ENCODE peak calls at places on chromosomes 5 and 9, in eight cellular contexts. One of them, this sample, is unnamed.

GRCh38 chr5:135008556-135008955 is 25.5 kb downstream of the PITX1 start:
- DNase-seq in GM23338: no peak
- DNase-seq in stimulated activated CD4-positive, alpha-beta T cell treated with anti-CD3 and anti-CD28 coated beads, Interleukin-15, amount 100 ng/mL, for 24 hours: no peak
- DNase-seq in GM23248: no peak
- DNase-seq in activated naive CD4-positive, alpha-beta T cell treated with anti-CD3 and anti-CD28 coated beads, Interleukin-2, amount 50 U/mL, for 16 hours: no peak
- DNase-seq in HEK293T: no peak
- DNase-seq in PC-3: no peak
- DNase-seq in stomach: no peak
- DNase-seq in this sample: no peak

GRCh38 chr5:179162351-179163235 is 102.4 kb downstream of the ZNF354C start:
- DNase-seq in stomach: no peak
- DNase-seq in HEK293T: no peak
- DNase-seq in GM23338: no peak
- DNase-seq in stimulated activated CD4-positive, alpha-beta T cell treated with anti-CD3 and anti-CD28 coated beads, Interleukin-15, amount 100 ng/mL, for 24 hours: no peak
- DNase-seq in GM23248: no peak
- DNase-seq in activated naive CD4-positive, alpha-beta T cell treated with anti-CD3 and anti-CD28 coated beads, Interleukin-2, amount 50 U/mL, for 16 hours: peak; percentile 0
- DNase-seq in PC-3: no peak
- DNase-seq in this sample: no peak

GRCh38 chr9:110916361-110916760 is 121.9 kb downstream of the LPAR1 start:
- DNase-seq in activated naive CD4-positive, alpha-beta T cell treated with anti-CD3 and anti-CD28 coated beads, Interleukin-2, amount 50 U/mL, for 16 hours: no peak
- DNase-seq in PC-3: peak; percentile 50
- DNase-seq in GM23338: no peak
- DNase-seq in stomach: no peak
- DNase-seq in stimulated activated CD4-positive, alpha-beta T cell treated with anti-CD3 and anti-CD28 coated beads, Interleukin-15, amount 100 ng/mL, for 24 hours: no peak
- DNase-seq in GM23248: peak; percentile 39
- DNase-seq in HEK293T: no peak
- DNase-seq in this sample: no peak

GRCh38 chr5:66246621-66247020 is 102.5 kb downstream of the SREK1 start:
- DNase-seq in stomach: no peak
- DNase-seq in activated naive CD4-positive, alpha-beta T cell treated with anti-CD3 and anti-CD28 coated beads, Interleukin-2, amount 50 U/mL, for 16 hours: no peak
- DNase-seq in PC-3: peak; percentile 45
- DNase-seq in GM23248: peak; percentile 80
- DNase-seq in HEK293T: no peak
- DNase-seq in GM23338: no peak
- DNase-seq in stimulated activated CD4-positive, alpha-beta T cell treated with anti-CD3 and anti-CD28 coated beads, Interleukin-15, amount 100 ng/mL, for 24 hours: no peak
- DNase-seq in this sample: no peak

GRCh38 chr9:121294866-121295661 is 27.1 kb downstream of the GSN start:
- DNase-seq in stimulated activated CD4-positive, alpha-beta T cell treated with anti-CD3 and anti-CD28 coated beads, Interleukin-15, amount 100 ng/mL, for 24 hours: no peak
- DNase-seq in PC-3: no peak
- DNase-seq in stomach: peak; percentile 57
- DNase-seq in GM23248: no peak
- DNase-seq in GM23338: no peak
- DNase-seq in activated naive CD4-positive, alpha-beta T cell treated with anti-CD3 and anti-CD28 coated beads, Interleukin-2, amount 50 U/mL, for 16 hours: no peak
- DNase-seq in HEK293T: no peak
- DNase-seq in this sample: peak; percentile 67

GRCh38 chr9:137380171-137380570 is 42.8 kb downstream of the EXD3 start:
- DNase-seq in HEK293T: no peak
- DNase-seq in stimulated activated CD4-positive, alpha-beta T cell treated with anti-CD3 and anti-CD28 coated beads, Interleukin-15, amount 100 ng/mL, for 24 hours: no peak
- DNase-seq in activated naive CD4-positive, alpha-beta T cell treated with anti-CD3 and anti-CD28 coated beads, Interleukin-2, amount 50 U/mL, for 16 hours: no peak
- DNase-seq in stomach: no peak
- DNase-seq in GM23338: no peak
- DNase-seq in GM23248: no peak
- DNase-seq in PC-3: no peak
- DNase-seq in this sample: no peak

GRCh38 chr5:51395666-51396356 is 12.6 kb downstream of the ISL1 start:
- DNase-seq in PC-3: no peak
- DNase-seq in stomach: no peak
- DNase-seq in activated naive CD4-positive, alpha-beta T cell treated with anti-CD3 and anti-CD28 coated beads, Interleukin-2, amount 50 U/mL, for 16 hours: no peak
- DNase-seq in stimulated activated CD4-positive, alpha-beta T cell treated with anti-CD3 and anti-CD28 coated beads, Interleukin-15, amount 100 ng/mL, for 24 hours: no peak
- DNase-seq in GM23338: no peak
- DNase-seq in GM23248: no peak
- DNase-seq in HEK293T: no peak
- DNase-seq in this sample: no peak

GRCh38 chr9:109098221-109098959 is 21.4 kb downstream of the TMEM245 start:
- DNase-seq in GM23248: peak; percentile 72
- DNase-seq in PC-3: peak; percentile 51
- DNase-seq in stomach: no peak
- DNase-seq in HEK293T: peak; percentile 39
- DNase-seq in stimulated activated CD4-positive, alpha-beta T cell treated with anti-CD3 and anti-CD28 coated beads, Interleukin-15, amount 100 ng/mL, for 24 hours: no peak
- DNase-seq in activated naive CD4-positive, alpha-beta T cell treated with anti-CD3 and anti-CD28 coated beads, Interleukin-2, amount 50 U/mL, for 16 hours: no peak
- DNase-seq in GM23338: peak; percentile 42
- DNase-seq in this sample: peak; percentile 46

GRCh38 chr9:123457586-123457985 is 101.6 kb downstream of the CRB2 start:
- DNase-seq in stomach: no peak
- DNase-seq in stimulated activated CD4-positive, alpha-beta T cell treated with anti-CD3 and anti-CD28 coated beads, Interleukin-15, amount 100 ng/mL, for 24 hours: no peak
- DNase-seq in GM23338: peak; percentile 34
- DNase-seq in activated naive CD4-positive, alpha-beta T cell treated with anti-CD3 and anti-CD28 coated beads, Interleukin-2, amount 50 U/mL, for 16 hours: no peak
- DNase-seq in PC-3: no peak
- DNase-seq in HEK293T: no peak
- DNase-seq in GM23248: no peak
- DNase-seq in this sample: no peak

GRCh38 chr5:139378101-139378825 is 4.8 kb downstream of the SLC23A1 start:
- DNase-seq in GM23338: peak; percentile 77
- DNase-seq in activated naive CD4-positive, alpha-beta T cell treated with anti-CD3 and anti-CD28 coated beads, Interleukin-2, amount 50 U/mL, for 16 hours: no peak
- DNase-seq in stomach: no peak
- DNase-seq in PC-3: no peak
- DNase-seq in GM23248: no peak
- DNase-seq in HEK293T: no peak
- DNase-seq in stimulated activated CD4-positive, alpha-beta T cell treated with anti-CD3 and anti-CD28 coated beads, Interleukin-15, amount 100 ng/mL, for 24 hours: no peak
- DNase-seq in this sample: no peak

GRCh38 chr9:5186416-5187169 is 1.2 kb upstream of the INSL6 start:
- DNase-seq in stomach: peak; percentile 59
- DNase-seq in activated naive CD4-positive, alpha-beta T cell treated with anti-CD3 and anti-CD28 coated beads, Interleukin-2, amount 50 U/mL, for 16 hours: peak; percentile 53
- DNase-seq in HEK293T: peak; percentile 41
- DNase-seq in GM23338: peak; percentile 83
- DNase-seq in GM23248: peak; percentile 74
- DNase-seq in PC-3: peak; percentile 71
- DNase-seq in stimulated activated CD4-positive, alpha-beta T cell treated with anti-CD3 and anti-CD28 coated beads, Interleukin-15, amount 100 ng/mL, for 24 hours: peak; percentile 63
- DNase-seq in this sample: peak; percentile 30

GRCh38 chr5:138334867-138335447 is 3.1 kb upstream of the FAM53C start:
- DNase-seq in PC-3: no peak
- DNase-seq in stimulated activated CD4-positive, alpha-beta T cell treated with anti-CD3 and anti-CD28 coated beads, Interleukin-15, amount 100 ng/mL, for 24 hours: no peak
- DNase-seq in HEK293T: no peak
- DNase-seq in activated naive CD4-positive, alpha-beta T cell treated with anti-CD3 and anti-CD28 coated beads, Interleukin-2, amount 50 U/mL, for 16 hours: no peak
- DNase-seq in GM23338: no peak
- DNase-seq in stomach: no peak
- DNase-seq in GM23248: peak; percentile 7
- DNase-seq in this sample: no peak